ENCODE peak calls at places on chromosomes 11 and 22, in four cellular contexts. T, W, A and J are unnamed samples.

GRCh38 chr11:33377100-33377851 is 120.1 kb downstream of the HIPK3 start:
- DNase-seq in T (no peak), W (no peak), A (no peak), J (no peak)

GRCh38 chr11:101348786-101349185 is 219.2 kb upstream of the PGR start:
- DNase-seq in T (no peak), W (no peak), A (no peak), J (no peak)

GRCh38 chr11:117851852-117852251 is 24.6 kb downstream of the FXYD6 start:
- DNase-seq in T (no peak), W (no peak), A (no peak), J (no peak)

GRCh38 chr11:44865866-44866272 is 84.8 kb downstream of the TP53I11 start:
- DNase-seq in T (no peak), W (no peak), A (no peak), J (no peak)

GRCh38 chr11:70434813-70435300 is 36.5 kb downstream of the CTTN start:
- DNase-seq in T (no peak), W (no peak), A (no peak), J (no peak)

GRCh38 chr11:33912405-33913361 is 20.8 kb upstream of the LMO2 start:
- DNase-seq in T (no peak), W (peak), A (peak), J (no peak)

GRCh38 chr11:15333407-15333806 is 218.7 kb downstream of the INSC start:
- DNase-seq in T (no peak), W (no peak), A (no peak), J (no peak)

GRCh38 chr11:75342966-75343870 is 8.2 kb downstream of the ARRB1 start:
- DNase-seq in T (peak), W (no peak), A (peak), J (peak)

GRCh38 chr11:121563003-121563402 is 110.2 kb upstream of the SORL1-AS1 start:
- DNase-seq in T (no peak), W (no peak), A (no peak), J (no peak)

DNA sequence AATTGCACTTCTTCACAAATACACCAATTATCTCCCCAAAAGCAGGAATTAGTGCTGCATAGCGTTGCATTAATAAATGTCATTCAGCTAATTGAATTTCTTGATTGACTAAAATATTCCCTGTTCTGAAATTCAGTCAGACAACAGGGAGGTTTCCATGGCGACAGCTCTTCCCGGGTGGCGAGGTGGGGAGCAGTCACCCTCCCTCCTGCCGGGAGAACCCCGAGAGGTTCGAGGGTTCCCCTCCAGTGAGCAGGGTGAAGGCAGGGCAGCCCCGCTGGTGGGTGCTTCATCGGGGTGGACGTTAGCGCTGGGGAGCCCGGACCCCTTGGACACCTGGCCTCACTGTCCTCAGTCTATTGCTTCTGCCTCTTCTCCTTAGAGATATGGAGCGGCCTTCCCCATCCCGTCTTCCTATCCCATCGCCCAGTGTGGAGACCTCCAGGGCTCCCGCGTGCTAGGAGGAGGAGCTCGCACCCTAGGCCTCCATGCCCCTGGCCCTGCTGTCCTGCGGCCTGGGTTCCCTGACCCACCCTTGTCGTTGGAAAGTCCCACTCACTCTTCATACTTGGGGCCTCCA is 983.5 kb downstream of the BRD1 start:
- DNase-seq in T (no peak), W (no peak), A (no peak), J (no peak)
- TF ChIP-seq ETV6 in T (no peak), W (no peak), A (no peak), J (no peak)

DNA sequence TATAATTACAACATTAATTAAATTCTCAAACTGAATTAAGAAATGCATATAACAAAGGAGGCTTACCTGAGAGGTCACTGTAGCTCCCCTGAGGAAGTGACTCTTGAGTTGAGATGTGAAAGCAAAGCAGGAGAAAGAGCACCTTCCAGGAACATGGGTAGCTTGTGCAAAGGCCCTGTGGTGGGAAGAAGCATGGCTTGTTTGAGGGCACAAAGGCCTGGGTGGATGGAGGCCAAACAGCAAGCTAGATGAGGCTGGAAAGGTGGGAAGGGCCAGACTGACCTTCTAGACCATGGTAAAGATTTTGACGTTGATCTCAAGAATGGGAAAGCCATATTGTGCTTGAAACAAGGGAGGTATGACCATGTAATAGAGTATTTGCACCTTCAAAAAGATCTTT is 155.1 kb downstream of the PKNOX2 start:
- DNase-seq in T (no peak), W (no peak), A (no peak), J (no peak)
- TF ChIP-seq ATF2 in T (no peak), W (no peak), A (no peak), J (no peak)

GRCh38 chr22:50468626-50469025 is 6.2 kb downstream of the SBF1 start:
- DNase-seq in T (no peak), W (no peak), A (no peak), J (no peak)

GRCh38 chr22:50467773-50468440 is 6.9 kb downstream of the SBF1 start:
- DNase-seq in T (no peak), W (no peak), A (no peak), J (no peak)

GRCh38 chr22:50471197-50471847 is 3.5 kb downstream of the SBF1 start:
- DNase-seq in T (no peak), W (no peak), A (no peak), J (no peak)

GRCh38 chr22:50470491-50470890 is 4.3 kb downstream of the SBF1 start:
- DNase-seq in T (no peak), W (no peak), A (no peak), J (no peak)

GRCh38 chr22:50469377-50470305 is 5.2 kb downstream of the SBF1 start:
- DNase-seq in T (no peak), W (peak), A (peak), J (peak)
- TF ChIP-seq MAX in T (no peak), W (peak), A (no peak), J (no peak)

DNA sequence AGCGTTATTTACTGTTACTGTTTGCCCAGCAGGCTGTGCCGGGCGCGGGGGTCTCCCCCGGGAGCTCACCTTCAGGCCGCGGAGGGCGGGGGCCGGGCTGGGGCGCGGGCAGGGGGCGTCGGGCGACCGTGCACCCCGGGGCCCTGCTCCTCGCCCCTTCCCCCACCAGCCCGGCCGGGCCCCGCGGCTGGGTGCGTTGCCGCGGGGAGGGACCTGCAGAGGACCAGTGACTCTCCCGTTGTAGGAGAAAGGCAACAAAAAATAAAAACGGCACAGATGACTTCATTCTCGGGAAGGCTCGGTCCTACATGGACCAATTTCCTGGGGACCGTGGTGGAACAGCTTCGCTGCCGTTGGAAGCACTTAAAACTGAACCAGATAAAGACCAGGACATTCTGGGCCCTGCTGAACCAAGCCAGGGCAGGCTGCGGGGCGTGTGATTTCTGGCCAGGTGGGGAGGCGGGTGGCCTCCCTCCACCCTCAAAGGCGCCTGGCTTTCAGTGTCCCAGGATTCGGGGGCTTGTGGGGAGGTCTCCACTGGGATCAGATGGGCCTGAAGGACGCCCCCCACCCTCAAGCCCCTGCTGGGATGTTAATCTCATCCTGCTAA is 57.3 kb downstream of the IGLL1 start:
- DNase-seq in T (peak), W (no peak), A (peak), J (no peak)
- TF ChIP-seq ETV6 in T (no peak), W (no peak), A (no peak), J (no peak)

DNA sequence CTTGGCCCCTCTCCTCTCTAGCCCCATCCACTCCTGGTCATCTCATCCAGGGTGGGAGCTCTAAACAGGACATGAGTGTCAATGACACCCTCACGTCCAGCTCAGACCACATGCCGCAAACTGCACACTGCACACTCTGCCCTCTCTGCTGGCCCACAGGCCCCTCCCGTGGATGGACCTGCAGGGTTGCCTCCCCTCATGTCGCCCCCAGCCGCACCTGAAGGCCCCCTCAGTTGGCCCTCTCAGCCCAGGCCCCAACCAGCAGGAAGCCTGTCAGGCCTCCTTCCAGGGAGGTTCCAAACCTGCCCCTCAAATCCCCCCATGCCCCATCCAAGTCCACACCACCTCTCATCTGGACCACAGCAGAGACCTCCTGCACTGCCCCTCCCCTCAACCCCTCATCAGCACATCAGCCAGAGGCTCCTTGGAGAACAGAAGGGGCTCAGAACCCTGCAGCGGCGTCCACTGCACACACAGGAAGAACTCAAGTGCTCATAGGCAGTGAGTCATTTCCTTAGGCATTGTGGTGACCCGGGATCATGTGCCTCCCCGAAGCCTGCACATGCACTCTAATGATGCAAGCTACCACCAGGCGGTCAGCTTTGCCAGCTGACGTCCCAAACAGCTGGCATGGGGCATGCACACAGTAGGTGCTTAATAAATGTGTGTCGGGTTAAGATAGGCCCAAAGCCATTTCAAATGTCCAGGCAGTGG is 12.9 kb upstream of the CDKN1C start:
- DNase-seq in T (peak), W (no peak), A (peak), J (no peak)
- TF ChIP-seq ATF2 in T (no peak), W (no peak), A (peak), J (no peak)

DNA sequence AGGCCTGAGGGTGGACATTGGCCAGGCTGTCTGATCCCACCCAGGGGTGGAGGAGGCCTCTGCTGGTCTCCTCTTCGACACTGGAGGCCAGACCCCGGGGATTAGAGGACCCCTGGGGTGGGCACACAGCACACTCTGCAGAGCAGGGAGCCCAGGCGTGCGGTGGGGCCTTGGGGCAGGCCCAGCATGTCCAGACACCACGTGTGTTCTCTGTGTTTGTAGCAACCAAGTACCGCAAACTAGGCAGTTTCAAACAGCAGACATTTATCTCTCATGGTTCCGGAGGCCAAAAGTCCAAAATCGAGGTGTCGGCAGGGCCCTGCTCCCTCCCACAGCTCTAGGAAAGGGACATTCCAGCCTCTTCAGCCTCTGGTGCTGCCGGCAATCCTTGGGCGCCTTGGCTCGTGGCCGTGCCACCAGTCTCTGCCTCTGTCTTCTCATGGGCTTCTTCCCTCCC is 1.5 kb downstream of the PANX2 start:
- DNase-seq in T (peak), W (no peak), A (no peak), J (no peak)
- TF ChIP-seq MAX in T (peak), W (no peak), A (no peak), J (no peak)